ENCODE peak calls at places on chromosomes 6 and 20, in nine cellular contexts. One of them, this sample, is unnamed.

GRCh38 chr20:51542894-51543788 is 622 bp upstream of the NFATC2 start:
- DNase-seq in RWPE1: no peak
- DNase-seq in hypothalamus: no peak
- DNase-seq in NCI-H1105: no peak
- DNase-seq in heart right ventricle: no peak
- DNase-seq in mucosa of gallbladder: no peak
- DNase-seq in ELR: no peak
- DNase-seq in activated CD4-positive, alpha-beta T cell treated with anti-CD3 and anti-CD28 coated beads, Interleukin-2, amount 50 U/mL, for 24 hours: no peak
- DNase-seq in GDM1: no peak
- DNase-seq in this sample: no peak

GRCh38 chr20:58407966-58408557 is 19.0 kb downstream of the VAPB start:
- DNase-seq in RWPE1: no peak
- DNase-seq in hypothalamus: no peak
- DNase-seq in NCI-H1105: no peak
- DNase-seq in heart right ventricle: no peak
- DNase-seq in mucosa of gallbladder: no peak
- DNase-seq in ELR: no peak
- DNase-seq in activated CD4-positive, alpha-beta T cell treated with anti-CD3 and anti-CD28 coated beads, Interleukin-2, amount 50 U/mL, for 24 hours: no peak
- DNase-seq in GDM1: no peak
- DNase-seq in this sample: no peak

GRCh38 chr20:35739294-35740163 is 2.5 kb downstream of the RBM39 start:
- DNase-seq in RWPE1: no peak
- DNase-seq in hypothalamus: no peak
- DNase-seq in NCI-H1105: no peak
- DNase-seq in heart right ventricle: no peak
- DNase-seq in mucosa of gallbladder: peak
- DNase-seq in ELR: peak
- DNase-seq in activated CD4-positive, alpha-beta T cell treated with anti-CD3 and anti-CD28 coated beads, Interleukin-2, amount 50 U/mL, for 24 hours: no peak
- DNase-seq in GDM1: peak
- DNase-seq in this sample: no peak

GRCh38 chr20:14288341-14289330 is 48.8 kb downstream of the FLRT3 start:
- DNase-seq in RWPE1: peak
- DNase-seq in hypothalamus: no peak
- DNase-seq in NCI-H1105: no peak
- DNase-seq in heart right ventricle: no peak
- DNase-seq in mucosa of gallbladder: no peak
- DNase-seq in ELR: peak
- DNase-seq in activated CD4-positive, alpha-beta T cell treated with anti-CD3 and anti-CD28 coated beads, Interleukin-2, amount 50 U/mL, for 24 hours: no peak
- DNase-seq in GDM1: no peak
- DNase-seq in this sample: no peak

GRCh38 chr6:56851104-56851503 is 103.8 kb upstream of the BEND6 start:
- DNase-seq in RWPE1: no peak
- DNase-seq in hypothalamus: peak
- DNase-seq in NCI-H1105: no peak
- DNase-seq in heart right ventricle: no peak
- DNase-seq in mucosa of gallbladder: peak
- DNase-seq in ELR: peak
- DNase-seq in activated CD4-positive, alpha-beta T cell treated with anti-CD3 and anti-CD28 coated beads, Interleukin-2, amount 50 U/mL, for 24 hours: no peak
- DNase-seq in GDM1: no peak
- DNase-seq in this sample: no peak

GRCh38 chr20:39986231-39986904 is 702.7 kb downstream of the MAFB start:
- DNase-seq in RWPE1: no peak
- DNase-seq in hypothalamus: no peak
- DNase-seq in NCI-H1105: peak
- DNase-seq in heart right ventricle: peak
- DNase-seq in mucosa of gallbladder: peak
- DNase-seq in ELR: peak
- DNase-seq in activated CD4-positive, alpha-beta T cell treated with anti-CD3 and anti-CD28 coated beads, Interleukin-2, amount 50 U/mL, for 24 hours: no peak
- DNase-seq in GDM1: no peak
- DNase-seq in this sample: no peak

GRCh38 chr6:139081485-139081884 is 52.9 kb downstream of the ABRACL start:
- DNase-seq in RWPE1: no peak
- DNase-seq in hypothalamus: no peak
- DNase-seq in NCI-H1105: no peak
- DNase-seq in heart right ventricle: no peak
- DNase-seq in mucosa of gallbladder: no peak
- DNase-seq in ELR: no peak
- DNase-seq in activated CD4-positive, alpha-beta T cell treated with anti-CD3 and anti-CD28 coated beads, Interleukin-2, amount 50 U/mL, for 24 hours: no peak
- DNase-seq in GDM1: no peak
- DNase-seq in this sample: no peak

GRCh38 chr6:11606287-11606686 is 68.7 kb downstream of the TMEM170B start:
- DNase-seq in RWPE1: no peak
- DNase-seq in hypothalamus: no peak
- DNase-seq in NCI-H1105: peak
- DNase-seq in heart right ventricle: no peak
- DNase-seq in mucosa of gallbladder: peak
- DNase-seq in ELR: no peak
- DNase-seq in activated CD4-positive, alpha-beta T cell treated with anti-CD3 and anti-CD28 coated beads, Interleukin-2, amount 50 U/mL, for 24 hours: no peak
- DNase-seq in GDM1: no peak
- DNase-seq in this sample: no peak

GRCh38 chr6:154792761-154793160 is 59.5 kb downstream of the SCAF8 start:
- DNase-seq in RWPE1: peak
- DNase-seq in hypothalamus: no peak
- DNase-seq in NCI-H1105: no peak
- DNase-seq in heart right ventricle: no peak
- DNase-seq in mucosa of gallbladder: no peak
- DNase-seq in ELR: peak
- DNase-seq in activated CD4-positive, alpha-beta T cell treated with anti-CD3 and anti-CD28 coated beads, Interleukin-2, amount 50 U/mL, for 24 hours: no peak
- DNase-seq in GDM1: no peak
- DNase-seq in this sample: no peak

GRCh38 chr20:53322651-53323050 is 271.0 kb downstream of the ZNF217 start:
- DNase-seq in RWPE1: no peak
- DNase-seq in hypothalamus: no peak
- DNase-seq in NCI-H1105: no peak
- DNase-seq in heart right ventricle: no peak
- DNase-seq in mucosa of gallbladder: no peak
- DNase-seq in ELR: no peak
- DNase-seq in activated CD4-positive, alpha-beta T cell treated with anti-CD3 and anti-CD28 coated beads, Interleukin-2, amount 50 U/mL, for 24 hours: peak
- DNase-seq in GDM1: no peak
- DNase-seq in this sample: no peak

GRCh38 chr6:28003059-28003458 is 46.0 kb downstream of the OR2B6 start:
- DNase-seq in RWPE1: no peak
- DNase-seq in hypothalamus: no peak
- DNase-seq in NCI-H1105: no peak
- DNase-seq in heart right ventricle: no peak
- DNase-seq in mucosa of gallbladder: no peak
- DNase-seq in ELR: no peak
- DNase-seq in activated CD4-positive, alpha-beta T cell treated with anti-CD3 and anti-CD28 coated beads, Interleukin-2, amount 50 U/mL, for 24 hours: no peak
- DNase-seq in GDM1: no peak
- DNase-seq in this sample: no peak

GRCh38 chr20:63591147-63591533 is 17.1 kb upstream of the HELZ2 start:
- DNase-seq in RWPE1: no peak
- DNase-seq in hypothalamus: no peak
- DNase-seq in NCI-H1105: no peak
- DNase-seq in heart right ventricle: no peak
- DNase-seq in mucosa of gallbladder: no peak
- DNase-seq in ELR: no peak
- DNase-seq in activated CD4-positive, alpha-beta T cell treated with anti-CD3 and anti-CD28 coated beads, Interleukin-2, amount 50 U/mL, for 24 hours: no peak
- DNase-seq in GDM1: no peak
- DNase-seq in this sample: no peak

GRCh38 chr6:166166314-166167257 is 1.1 kb downstream of the TBXT start:
- DNase-seq in RWPE1: no peak
- DNase-seq in hypothalamus: no peak
- DNase-seq in NCI-H1105: no peak
- DNase-seq in heart right ventricle: no peak
- DNase-seq in mucosa of gallbladder: no peak
- DNase-seq in ELR: no peak
- DNase-seq in activated CD4-positive, alpha-beta T cell treated with anti-CD3 and anti-CD28 coated beads, Interleukin-2, amount 50 U/mL, for 24 hours: no peak
- DNase-seq in GDM1: no peak
- DNase-seq in this sample: no peak

GRCh38 chr6:2412731-2413130 is 167.3 kb upstream of the GMDS start:
- DNase-seq in RWPE1: no peak
- DNase-seq in hypothalamus: no peak
- DNase-seq in NCI-H1105: no peak
- DNase-seq in heart right ventricle: no peak
- DNase-seq in mucosa of gallbladder: no peak
- DNase-seq in ELR: peak
- DNase-seq in activated CD4-positive, alpha-beta T cell treated with anti-CD3 and anti-CD28 coated beads, Interleukin-2, amount 50 U/mL, for 24 hours: no peak
- DNase-seq in GDM1: no peak
- DNase-seq in this sample: no peak

GRCh38 chr6:1601616-1602355 is 7.9 kb upstream of the FOXC1 start:
- DNase-seq in RWPE1: no peak
- DNase-seq in hypothalamus: no peak
- DNase-seq in NCI-H1105: no peak
- DNase-seq in heart right ventricle: no peak
- DNase-seq in mucosa of gallbladder: no peak
- DNase-seq in ELR: no peak
- DNase-seq in activated CD4-positive, alpha-beta T cell treated with anti-CD3 and anti-CD28 coated beads, Interleukin-2, amount 50 U/mL, for 24 hours: no peak
- DNase-seq in GDM1: no peak
- DNase-seq in this sample: no peak

GRCh38 chr20:15199698-15200097 is 862.3 kb upstream of the FLRT3 start:
- DNase-seq in RWPE1: no peak
- DNase-seq in hypothalamus: no peak
- DNase-seq in NCI-H1105: no peak
- DNase-seq in heart right ventricle: no peak
- DNase-seq in mucosa of gallbladder: no peak
- DNase-seq in ELR: no peak
- DNase-seq in activated CD4-positive, alpha-beta T cell treated with anti-CD3 and anti-CD28 coated beads, Interleukin-2, amount 50 U/mL, for 24 hours: no peak
- DNase-seq in GDM1: no peak
- DNase-seq in this sample: no peak

GRCh38 chr6:72042088-72042487 is 155.7 kb downstream of the RIMS1 start:
- DNase-seq in RWPE1: no peak
- DNase-seq in hypothalamus: no peak
- DNase-seq in NCI-H1105: no peak
- DNase-seq in heart right ventricle: no peak
- DNase-seq in mucosa of gallbladder: no peak
- DNase-seq in ELR: peak
- DNase-seq in activated CD4-positive, alpha-beta T cell treated with anti-CD3 and anti-CD28 coated beads, Interleukin-2, amount 50 U/mL, for 24 hours: no peak
- DNase-seq in GDM1: no peak
- DNase-seq in this sample: no peak

GRCh38 chr20:19272976-19273654 is 60.7 kb downstream of the SLC24A3 start:
- DNase-seq in RWPE1: no peak
- DNase-seq in hypothalamus: no peak
- DNase-seq in NCI-H1105: no peak
- DNase-seq in heart right ventricle: no peak
- DNase-seq in mucosa of gallbladder: no peak
- DNase-seq in ELR: no peak
- DNase-seq in activated CD4-positive, alpha-beta T cell treated with anti-CD3 and anti-CD28 coated beads, Interleukin-2, amount 50 U/mL, for 24 hours: no peak
- DNase-seq in GDM1: no peak
- DNase-seq in this sample: no peak

This sample was measured in activated effector memory CD4-positive, alpha-beta T cell treated with Interleukin-2 at 50 U/mL for 16 hours.